ENCODE peak calls at places on chromosomes 7 and 10, in ten cellular contexts. T is A549, E is gastrocnemius medialis, M is ovary, D is body of pancreas, G is IMR-90, X is breast epithelium, J is heart left ventricle, C is tibial nerve, B is HCT116. O is an unnamed sample.

GRCh38 chr10:131651674-131652093 is 249.1 kb upstream of the PPP2R2D start:
- DNase-seq in G (no peak), B (no peak), C (no peak), M (no peak), E (no peak), T (no peak), X (no peak), D (no peak), J (no peak), O (no peak)

GRCh38 chr10:28300027-28300426 is 2.8 kb downstream of the MPP7 start:
- DNase-seq in T (no peak), B (no peak), C (no peak), D (peak), E (no peak), M (no peak), G (no peak), J (no peak), X (no peak), O (no peak)

GRCh38 chr7:66946545-66946944 is 25.5 kb downstream of the TMEM248 start:
- DNase-seq in J (no peak), D (no peak), X (no peak), B (no peak), T (no peak), C (no peak), M (no peak), E (no peak), G (no peak), O (no peak)

GRCh38 chr10:126939706-126940105 is 34.5 kb downstream of the DOCK1 start:
- DNase-seq in G (no peak), E (no peak), J (no peak), C (no peak), B (no peak), T (no peak), M (no peak), X (no peak), D (no peak), O (no peak)

GRCh38 chr7:69871886-69872592 is 273.8 kb downstream of the AUTS2 start:
- DNase-seq in J (no peak), M (no peak), B (no peak), X (no peak), E (no peak), D (peak), T (no peak), G (no peak), C (no peak), O (peak)

GRCh38 chr7:67854784-67855183 is 858.2 kb downstream of the TYW1 start:
- DNase-seq in B (no peak), G (no peak), J (no peak), X (no peak), M (no peak), T (no peak), C (no peak), E (no peak), D (no peak), O (no peak)

GRCh38 chr7:42014625-42015412 is 222.2 kb downstream of the GLI3 start:
- DNase-seq in B (peak), T (peak), D (peak), M (no peak), E (no peak), C (no peak), G (peak), X (no peak), J (no peak), O (no peak)

GRCh38 chr10:112562803-112563663 is 116.0 kb downstream of the VTI1A start:
- DNase-seq in J (no peak), M (no peak), G (peak), D (no peak), E (no peak), X (no peak), C (no peak), T (no peak), B (no peak), O (no peak)

GRCh38 chr7:116954443-116954838 is 1.1 kb downstream of the ST7 start:
- DNase-seq in J (no peak), T (no peak), B (no peak), G (no peak), E (no peak), D (no peak), M (no peak), X (no peak), C (no peak), O (no peak)

GRCh38 chr7:150972094-150972493 is 6.0 kb downstream of the KCNH2 start:
- DNase-seq in D (no peak), T (no peak), E (no peak), B (no peak), X (no peak), C (no peak), M (peak), G (peak), J (peak), O (no peak)
- TF ChIP-seq CTCF in D (no peak), T (no peak), E (no peak), B (no peak), X (no peak), C (no peak), M (no peak), G (no peak), J (no peak), O (no peak)

GRCh38 chr10:70740441-70741288 is 44.5 kb downstream of the TBATA start:
- DNase-seq in X (no peak), E (no peak), M (no peak), J (peak), T (no peak), C (no peak), G (no peak), B (no peak), D (no peak), O (no peak)
- TF ChIP-seq POLR2A in X (no peak), E (no peak), M (no peak), J (no peak), T (no peak), C (no peak), G (no peak), B (no peak), D (no peak), O (no peak)

GRCh38 chr7:128347573-128348147 is 4.0 kb upstream of the RBM28 start:
- DNase-seq in J (peak), B (peak), C (peak), G (peak), M (peak), T (peak), X (no peak), D (peak), E (no peak), O (peak)
- TF ChIP-seq CTCF in J (peak), B (peak), C (peak), G (peak), M (peak), T (peak), X (no peak), D (peak), E (peak), O (peak)

GRCh38 chr7:16670747-16671344 is 24.9 kb downstream of the BZW2 start:
- DNase-seq in T (no peak), C (no peak), X (no peak), D (no peak), E (no peak), M (no peak), J (no peak), G (no peak), B (no peak), O (no peak)
- TF ChIP-seq POLR2A in T (no peak), C (no peak), X (no peak), D (no peak), E (no peak), M (no peak), J (no peak), G (no peak), B (no peak), O (no peak)

GRCh38 chr7:148242271-148242801 is 348.2 kb upstream of the C7orf33 start:
- DNase-seq in C (peak), D (peak), J (no peak), E (no peak), M (no peak), T (peak), B (peak), X (no peak), G (peak), O (no peak)
- TF ChIP-seq CTCF in C (peak), D (peak), J (peak), E (peak), M (peak), T (peak), B (peak), X (peak), G (peak), O (peak)

DNA sequence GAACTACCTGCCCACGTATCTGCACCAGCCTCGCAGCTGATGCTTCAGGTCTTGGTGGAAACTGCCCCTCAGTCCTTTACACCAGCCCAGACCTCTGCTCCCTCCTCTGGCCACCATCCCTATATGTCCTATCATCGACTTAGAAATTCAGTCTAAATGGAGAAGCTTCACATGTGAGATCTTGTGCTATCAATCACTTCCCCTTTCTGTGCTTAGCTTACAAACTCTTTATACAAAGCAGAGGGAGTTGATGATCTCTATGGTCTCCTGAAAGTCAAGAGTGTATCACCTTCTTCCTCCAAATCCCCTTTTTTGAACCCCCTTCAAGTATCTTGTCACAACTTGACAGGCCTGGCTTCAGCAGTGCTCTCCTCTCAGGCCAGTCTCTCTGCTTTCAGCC is 30.7 kb downstream of the ZNF777 start:
- DNase-seq in J (no peak), T (no peak), D (no peak), B (no peak), G (no peak), X (no peak), C (no peak), M (no peak), E (no peak), O (no peak)
- TF ChIP-seq POLR2A in J (no peak), T (no peak), D (no peak), B (no peak), G (no peak), X (no peak), C (no peak), M (no peak), E (no peak), O (no peak)

DNA sequence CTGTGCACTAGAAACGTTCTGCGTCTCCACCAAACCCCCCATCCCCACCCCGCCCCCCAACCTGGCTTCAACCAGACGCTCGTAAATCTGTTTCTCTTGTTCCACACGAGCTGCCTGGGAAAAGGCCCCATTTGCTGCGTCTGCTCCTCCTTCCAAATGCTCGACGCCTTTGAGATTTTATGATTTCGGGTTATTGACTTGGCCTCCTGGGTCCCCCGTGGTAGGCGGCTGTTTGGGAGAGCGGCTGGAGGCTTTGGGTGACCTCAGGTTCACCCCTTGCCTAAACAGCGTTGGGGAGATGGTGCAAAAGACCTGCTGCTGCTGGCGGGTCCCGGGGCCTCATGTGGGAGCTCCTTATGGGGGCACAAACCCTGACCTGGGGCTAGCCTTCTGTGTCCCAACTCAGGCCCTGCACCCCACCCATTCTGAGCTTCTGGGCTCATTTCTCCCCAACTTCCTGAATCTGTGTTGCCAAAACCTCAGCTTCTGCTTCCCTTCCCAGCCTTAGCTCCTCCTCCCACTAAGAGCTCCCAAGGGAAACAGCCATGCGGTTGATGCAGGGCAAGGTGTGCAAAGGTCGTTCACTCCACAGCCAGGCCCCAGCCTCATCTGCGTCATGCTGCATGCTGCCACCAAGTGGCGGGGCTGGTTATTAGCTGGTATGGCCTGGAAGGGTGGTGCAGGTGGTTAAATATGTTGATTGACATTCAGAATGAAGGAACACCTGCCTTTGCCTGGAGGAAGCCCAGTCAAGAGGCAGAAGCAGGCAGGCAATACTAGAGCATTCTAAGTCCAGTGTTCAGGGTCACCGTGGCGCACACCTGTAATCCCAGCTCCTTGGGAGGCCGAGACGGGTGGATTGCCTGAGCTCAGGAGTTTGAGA is 49.1 kb upstream of the ELN start:
- DNase-seq in M (no peak), B (peak), C (no peak), G (no peak), J (no peak), D (peak), E (peak), T (peak), X (no peak), O (peak)
- TF ChIP-seq CTCF in M (no peak), B (peak), C (peak), G (peak), J (peak), D (peak), E (peak), T (peak), X (peak), O (peak)

DNA sequence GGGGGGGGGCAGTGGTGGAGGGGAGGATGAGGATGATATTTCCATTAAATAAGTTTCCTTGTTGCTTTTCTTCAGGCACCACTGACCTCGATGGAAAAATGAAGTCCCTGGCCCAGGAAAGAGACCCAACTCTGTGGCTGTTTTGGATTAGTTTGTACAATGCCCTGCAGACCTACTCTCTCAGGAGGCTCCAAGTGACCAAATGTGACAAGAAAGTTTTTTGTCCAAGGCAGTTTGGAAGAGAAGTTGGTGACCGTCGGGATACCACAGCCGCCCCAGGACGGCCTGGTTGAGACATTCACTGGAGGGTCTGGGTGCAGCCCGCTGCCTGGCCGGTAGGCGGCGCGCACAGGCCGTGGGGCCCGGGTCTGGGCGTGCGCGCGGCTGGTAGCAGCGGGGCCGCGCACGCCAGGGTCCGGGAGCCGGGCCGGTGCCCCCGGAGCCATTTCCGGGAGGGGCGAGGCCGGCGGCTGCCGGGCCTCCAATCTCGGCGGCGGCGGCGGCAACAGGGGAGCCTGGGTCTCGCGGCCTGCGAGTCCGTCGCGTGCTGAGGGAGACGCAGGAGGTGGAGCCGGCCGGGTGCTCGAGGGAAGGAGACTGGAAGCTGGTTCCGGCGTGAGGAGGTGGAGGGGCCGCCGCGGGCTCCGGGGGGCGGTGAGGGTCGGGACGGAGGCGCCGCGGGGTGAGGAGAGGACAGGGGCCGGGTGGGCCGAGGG is at the start of gene SGPL1:
- DNase-seq in D (peak), B (peak), T (peak), M (peak), C (peak), G (peak), E (peak), J (peak), X (peak), O (peak)
- TF ChIP-seq POLR2A in D (peak), B (peak), T (peak), M (peak), C (peak), G (peak), E (peak), J (no peak), X (no peak), O (peak)

GRCh38 chr10:14093735-14094484 is 236.8 kb downstream of the FRMD4A start:
- DNase-seq in D (no peak), T (peak), B (no peak), X (no peak), M (no peak), G (peak), C (no peak), J (no peak), E (no peak), O (no peak)
- TF ChIP-seq CTCF in D (peak), T (peak), B (no peak), X (no peak), M (no peak), G (peak), C (peak), J (peak), E (peak), O (peak)

DNA sequence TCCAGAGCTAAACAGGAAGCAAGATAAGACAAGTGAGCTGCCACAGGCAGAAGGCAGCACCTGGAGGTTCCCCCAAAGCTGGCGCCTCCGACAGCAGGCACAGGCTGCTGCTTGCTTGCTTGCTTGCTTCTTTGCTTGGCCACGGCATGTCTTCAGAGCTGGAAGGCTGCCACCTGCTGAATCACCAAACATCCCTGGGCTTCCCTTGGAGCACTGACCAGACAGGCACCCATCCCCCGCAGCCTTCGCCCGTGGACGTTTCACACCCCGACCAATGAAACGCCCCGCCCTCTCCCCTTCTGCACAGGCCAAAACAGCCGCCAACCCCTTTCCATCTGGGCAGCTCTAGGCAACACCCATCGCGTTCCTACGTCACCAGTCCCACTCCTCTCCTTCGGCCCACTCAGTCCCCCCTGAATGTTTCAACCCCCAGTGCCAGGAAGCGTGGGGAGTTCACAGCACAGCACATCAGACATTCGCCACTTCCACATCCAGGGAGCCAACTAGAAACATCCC is 1.7 kb downstream of the SGMS1 start:
- DNase-seq in B (peak), J (peak), M (peak), D (peak), X (peak), T (peak), G (peak), E (peak), C (peak), O (peak)
- TF ChIP-seq POLR2A in B (no peak), J (no peak), M (peak), D (no peak), X (no peak), T (no peak), G (peak), E (peak), C (peak), O (peak)

O was measured in right lobe of liver.